ENCODE peak calls at places on chromosome 2, in four cellular contexts. U, Q, F and T are unnamed samples.

GRCh38 chr2:56008661-56009411 is 85.3 kb upstream of the EFEMP1 start:
- DNase-seq in U (no peak), F (no peak), Q (no peak), T (peak)

GRCh38 chr2:237860273-237860935 is 981 bp downstream of the RAMP1 start:
- DNase-seq in Q (no peak), U (no peak), F (no peak), T (no peak)

GRCh38 chr2:9948721-9949120 is 2.8 kb upstream of the GRHL1 start:
- DNase-seq in Q (no peak), U (no peak), F (no peak), T (no peak)

GRCh38 chr2:109032229-109032800 is 43.3 kb upstream of the EDAR start:
- DNase-seq in U (no peak), F (no peak), Q (no peak), T (no peak)

GRCh38 chr2:47675196-47675825 is 107.6 kb upstream of the MSH6 start:
- DNase-seq in U (no peak), F (no peak), Q (no peak), T (no peak)

GRCh38 chr2:111119004-111119846 is 1.5 kb upstream of the BCL2L11 start:
- DNase-seq in Q (no peak), U (no peak), F (no peak), T (peak)

GRCh38 chr2:101440127-101440738 is 34.7 kb downstream of the RFX8 start:
- DNase-seq in U (peak), F (peak), Q (no peak), T (no peak)

GRCh38 chr2:61181382-61182058 is 19.5 kb downstream of the C2orf74 start:
- DNase-seq in U (no peak), F (no peak), Q (no peak), T (no peak)

GRCh38 chr2:62208758-62209114 is 12.8 kb downstream of the B3GNT2 start:
- DNase-seq in Q (no peak), U (no peak), F (peak), T (no peak)

GRCh38 chr2:99337931-99338580 is 867 bp downstream of the EIF5B start:
- DNase-seq in Q (no peak), U (peak), F (peak), T (no peak)

GRCh38 chr2:177731384-177731783 is 338.8 kb downstream of the AGPS start:
- DNase-seq in F (peak), Q (no peak), U (no peak), T (peak)

GRCh38 chr2:217937446-217937845 is 65.3 kb downstream of the TNS1 start:
- DNase-seq in U (no peak), Q (no peak), F (no peak), T (no peak)

GRCh38 chr2:27051902-27052645 is 606 bp downstream of the AGBL5 start:
- DNase-seq in Q (no peak), F (no peak), U (no peak), T (peak)

GRCh38 chr2:48954311-48954710 is 198.8 kb upstream of the LHCGR start:
- DNase-seq in U (no peak), F (no peak), Q (no peak), T (no peak)

GRCh38 chr2:67564076-67564475 is 166.9 kb downstream of the ETAA1 start:
- DNase-seq in F (no peak), Q (no peak), U (no peak), T (no peak)

GRCh38 chr2:159622966-159623365 is 6.6 kb upstream of the BAZ2B start:
- DNase-seq in U (no peak), F (no peak), Q (no peak), T (no peak)

GRCh38 chr2:59770651-59771050 is 782.8 kb downstream of the BCL11A start:
- DNase-seq in F (no peak), U (no peak), Q (no peak), T (no peak)

GRCh38 chr2:134431837-134432437 is 178.1 kb downstream of the MGAT5 start:
- DNase-seq in F (no peak), Q (no peak), U (no peak), T (no peak)

GRCh38 chr2:133130548-133131246 is 437.6 kb downstream of the NCKAP5 start:
- DNase-seq in F (no peak), Q (no peak), U (no peak), T (no peak)

GRCh38 chr2:161355985-161356384 is 47.8 kb downstream of the PSMD14 start:
- DNase-seq in Q (no peak), U (no peak), F (no peak), T (no peak)

GRCh38 chr2:240624950-240625621 is at the start of gene GPR35:
- DNase-seq in U (no peak), Q (peak), F (peak), T (peak)
- TF ChIP-seq USF2 in U (no peak), Q (no peak), F (no peak), T (no peak)

DNA sequence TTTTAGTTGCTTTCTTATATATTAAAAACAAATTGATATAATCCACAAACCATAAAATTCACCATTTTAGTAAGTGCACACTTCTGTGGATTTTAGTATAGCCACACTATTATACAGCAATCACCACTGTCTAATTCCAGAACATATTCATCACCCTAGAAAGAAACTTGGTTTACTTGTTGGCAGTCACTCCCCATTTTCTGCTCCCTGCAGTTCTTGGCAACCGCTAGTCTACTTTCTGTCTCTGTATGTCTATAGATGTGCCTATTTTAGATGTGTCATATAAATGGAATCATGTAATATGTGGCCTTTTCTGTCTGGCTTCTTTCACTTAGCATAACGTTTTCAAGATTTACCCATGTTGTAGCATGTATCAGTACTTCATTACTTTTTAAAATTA is 5.7 kb downstream of the CKAP2L start:
- DNase-seq in U (no peak), Q (no peak), F (no peak), T (no peak)
- TF ChIP-seq NR2C2 in U (no peak), Q (no peak), F (no peak), T (no peak)

DNA sequence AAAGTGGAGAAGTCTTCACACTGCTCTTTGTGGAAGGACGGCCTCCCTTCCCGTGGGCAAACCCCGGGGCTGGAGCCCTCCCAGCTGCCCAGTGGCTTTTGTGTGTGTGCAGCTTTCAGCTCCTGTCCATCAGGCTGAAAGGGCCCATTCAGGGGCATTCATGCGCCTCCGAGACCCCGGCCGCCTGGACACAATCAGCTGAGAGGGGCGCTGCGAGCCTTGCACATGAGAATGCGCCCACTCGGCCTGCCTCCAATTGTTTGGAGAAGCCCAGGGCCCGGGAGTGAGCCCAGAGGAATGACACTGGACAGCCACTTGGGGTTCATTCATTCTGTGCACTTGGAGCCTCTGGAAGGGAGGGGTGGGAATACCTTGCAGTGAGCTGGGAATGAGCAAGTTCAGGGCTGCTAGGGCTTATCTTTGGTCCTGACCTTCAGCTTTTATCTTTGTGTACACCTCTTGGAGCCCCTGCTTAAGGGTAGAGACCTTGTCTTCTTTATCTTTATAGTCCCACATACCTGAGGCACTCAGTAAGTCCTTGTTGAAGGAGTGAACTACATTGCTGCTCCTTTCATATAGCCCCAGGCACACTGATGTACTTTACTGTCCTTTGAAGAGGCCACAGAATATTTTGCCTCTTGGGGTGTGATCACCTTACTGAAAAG is 56.5 kb downstream of the TCF7L1 start:
- DNase-seq in Q (no peak), F (no peak), U (peak), T (no peak)
- TF ChIP-seq ESRRA in Q (no peak), F (no peak), U (no peak), T (no peak)

GRCh38 chr2:163264376-163264775 is 425.8 kb upstream of the KCNH7 start:
- DNase-seq in Q (no peak), F (no peak), U (no peak), T (no peak)

GRCh38 chr2:163255086-163255485 is 416.5 kb upstream of the KCNH7 start:
- DNase-seq in U (no peak), Q (no peak), F (no peak), T (no peak)

DNA sequence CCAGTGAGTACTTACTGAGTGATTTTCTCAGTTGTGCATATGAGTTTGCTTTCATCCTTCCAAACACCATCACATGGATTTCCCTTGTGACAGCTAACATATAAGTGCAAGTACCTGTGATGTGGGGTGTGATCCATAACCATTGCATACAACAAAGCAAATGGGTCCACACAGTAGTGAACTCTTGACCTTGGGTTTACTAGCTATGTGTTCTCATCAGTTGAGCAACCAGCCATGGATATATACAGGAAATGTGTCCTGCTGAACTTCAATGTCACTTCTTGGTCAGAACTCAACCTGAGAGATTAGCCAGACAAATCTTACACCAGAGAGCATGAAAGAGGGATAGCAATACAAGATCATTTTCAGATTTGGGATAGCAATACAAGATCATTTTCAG is 420.9 kb upstream of the KCNH7 start:
- DNase-seq in Q (no peak), U (peak), F (no peak), T (no peak)
- TF ChIP-seq USF2 in Q (no peak), U (no peak), F (no peak), T (no peak)